ENCODE peak calls at places on chromosomes 5 and 9, in six cellular contexts. I, O, K, N, A and S are unnamed samples. For H3K4me1, the result is how much of the 10 kb centered on the place peaks cover.

GRCh38 chr9:2418619-2419018 is 203.0 kb upstream of the VLDLR start:
- DNase-seq in O (no peak), I (no peak), A (no peak), K (no peak), N (no peak), S (no peak)

GRCh38 chr5:143350790-143351603 is 52.5 kb downstream of the NR3C1 start:
- DNase-seq in N (no peak), I (no peak), O (no peak), K (no peak), A (no peak), S (no peak)

GRCh38 chr9:113573303-113573958 is 109.9 kb downstream of the RGS3 start:
- DNase-seq in K (peak), I (no peak), A (peak), N (no peak), O (peak), S (peak)

GRCh38 chr5:1101991-1102713 is 9.7 kb downstream of the SLC12A7 start:
- DNase-seq in I (no peak), K (no peak), A (peak), O (no peak), N (peak), S (peak)

GRCh38 chr9:95425910-95426551 is 90.7 kb downstream of the PTCH1 start:
- DNase-seq in K (no peak), A (no peak), O (no peak), N (peak), I (no peak), S (no peak)

GRCh38 chr5:90606539-90606938 is 47.9 kb downstream of the ADGRV1 start:
- DNase-seq in A (no peak), K (no peak), O (no peak), I (no peak), N (peak), S (no peak)

GRCh38 chr5:41790038-41790776 is 80.0 kb downstream of the OXCT1 start:
- DNase-seq in N (no peak), O (no peak), I (no peak), K (no peak), A (no peak), S (no peak)

GRCh38 chr9:16559418-16560188 is 310.9 kb downstream of the BNC2 start:
- DNase-seq in A (no peak), N (no peak), I (no peak), K (no peak), O (no peak), S (no peak)

GRCh38 chr5:37121027-37121426 is 128.1 kb downstream of the CPLANE1 start:
- DNase-seq in I (no peak), O (no peak), N (no peak), A (no peak), K (no peak), S (no peak)

GRCh38 chr9:6777218-6777902 is 19.6 kb downstream of the KDM4C start:
- DNase-seq in I (peak), A (no peak), O (no peak), K (no peak), N (peak), S (no peak)

GRCh38 chr9:14170973-14171596 is 142.9 kb downstream of the NFIB start:
- DNase-seq in O (no peak), N (no peak), A (no peak), I (no peak), K (no peak), S (no peak)

GRCh38 chr9:6667633-6668280 is 22.2 kb upstream of the GLDC start:
- DNase-seq in A (no peak), N (peak), I (no peak), K (no peak), O (no peak), S (no peak)

GRCh38 chr5:142210011-142210410 is 101.4 kb downstream of the NDFIP1 start:
- DNase-seq in I (no peak), A (no peak), O (no peak), K (no peak), N (no peak), S (no peak)

GRCh38 chr9:34376596-34377401 is at the start of gene MYORG:
- DNase-seq in O (peak), A (peak), K (peak), N (peak), I (peak), S (peak)

GRCh38 chr5:378976-379742 is 57.6 kb downstream of the AHRR start:
- DNase-seq in A (no peak), O (peak), N (no peak), K (no peak), I (peak), S (no peak)

GRCh38 chr5:20166496-20166895 is 178.5 kb upstream of the CDH18 start:
- DNase-seq in A (no peak), O (no peak), K (no peak), I (no peak), N (no peak), S (no peak)

GRCh38 chr9:18826248-18826647 is 206.8 kb downstream of the SAXO1 start:
- DNase-seq in O (no peak), N (no peak), A (no peak), I (peak), K (no peak), S (no peak)

GRCh38 chr5:169595172-169595820 is 11.7 kb downstream of the SPDL1 start:
- DNase-seq in I (no peak), O (no peak), N (no peak), A (no peak), K (no peak), S (no peak)

GRCh38 chr5:118692811-118693342 is 295.5 kb downstream of the DTWD2 start:
- DNase-seq in N (peak), O (no peak), K (no peak), A (no peak), I (peak), S (no peak)

GRCh38 chr5:59709346-59709821 is 184.1 kb downstream of the PDE4D start:
- DNase-seq in O (no peak), A (no peak), N (no peak), I (peak), K (no peak), S (no peak)

GRCh38 chr5:134555223-134555790 is 29.8 kb downstream of the JADE2 start:
- DNase-seq in N (no peak), A (no peak), K (no peak), I (no peak), O (no peak), S (no peak)

GRCh38 chr9:110282023-110282766 is 25.9 kb upstream of the TXN start:
- DNase-seq in A (no peak), K (no peak), I (no peak), O (no peak), N (no peak), S (no peak)

GRCh38 chr5:90503596-90503995 is 25.8 kb downstream of the LYSMD3 start:
- DNase-seq in N (no peak), I (no peak), K (no peak), O (no peak), A (no peak), S (no peak)

GRCh38 chr5:34045996-34046395 is 3.0 kb upstream of the C1QTNF3 start:
- DNase-seq in K (no peak), O (no peak), I (no peak), A (no peak), N (no peak), S (no peak)

GRCh38 chr5:53481354-53481886 is 991 bp downstream of the FST start:
- DNase-seq in I (no peak), N (no peak), O (no peak), K (no peak), A (no peak), S (no peak)

GRCh38 chr5:3024976-3025375 is 273.5 kb upstream of the IRX2 start:
- DNase-seq in N (no peak), A (no peak), I (no peak), O (no peak), K (no peak), S (no peak)

GRCh38 chr5:77073667-77074066 is 13.4 kb downstream of the ZBED3 start:
- DNase-seq in N (no peak), A (no peak), I (no peak), O (no peak), K (no peak), S (no peak)

GRCh38 chr9:113568481-113569321 is 105.2 kb downstream of the RGS3 start:
- DNase-seq in N (no peak), O (peak), A (no peak), K (peak), I (no peak), S (peak)

GRCh38 chr9:76605271-76605670 is 146.3 kb downstream of the GCNT1 start:
- DNase-seq in N (no peak), O (no peak), I (no peak), K (no peak), A (no peak), S (no peak)

GRCh38 chr5:67493676-67494075 is 297.1 kb upstream of the CD180 start:
- DNase-seq in A (peak), I (peak), O (peak), N (peak), K (peak), S (peak)

GRCh38 chr5:43839218-43839617 is 236.2 kb downstream of the NNT start:
- DNase-seq in I (no peak), K (no peak), A (no peak), N (no peak), O (no peak), S (no peak)

GRCh38 chr9:34514401-34514800 is 8.4 kb downstream of the ENHO start:
- DNase-seq in I (no peak), K (no peak), N (no peak), A (no peak), O (no peak), S (no peak)

GRCh38 chr5:17157916-17158529 is 59.4 kb upstream of the BASP1 start:
- DNase-seq in A (no peak), N (no peak), I (no peak), K (no peak), O (no peak), S (no peak)

DNA sequence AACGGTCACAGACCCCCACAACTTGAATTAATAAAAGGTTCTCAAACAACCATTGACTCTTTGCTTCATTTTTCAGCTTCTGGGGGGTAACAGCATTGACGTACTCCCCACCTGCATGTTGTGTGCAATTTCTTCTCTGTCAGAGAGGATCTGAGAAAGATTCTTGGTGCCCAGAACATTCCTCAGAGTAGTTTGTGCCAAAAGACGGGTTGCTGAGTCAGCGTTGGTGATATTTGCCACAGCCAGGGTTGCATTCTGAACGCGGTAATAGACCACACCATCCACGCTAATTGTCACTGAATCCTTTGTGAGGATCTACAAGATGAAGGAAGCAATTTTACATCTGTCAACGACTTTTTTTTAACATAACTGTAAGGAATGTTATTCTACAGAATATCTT is 21.0 kb downstream of the STOM start:
- DNase-seq in N (no peak), K (no peak), A (no peak), O (no peak), I (no peak), S (no peak)
- H3K4me1 ChIP-seq in N (under half), K (under half), A (half or more), O (half or more), I (under half), S (half or more)

DNA sequence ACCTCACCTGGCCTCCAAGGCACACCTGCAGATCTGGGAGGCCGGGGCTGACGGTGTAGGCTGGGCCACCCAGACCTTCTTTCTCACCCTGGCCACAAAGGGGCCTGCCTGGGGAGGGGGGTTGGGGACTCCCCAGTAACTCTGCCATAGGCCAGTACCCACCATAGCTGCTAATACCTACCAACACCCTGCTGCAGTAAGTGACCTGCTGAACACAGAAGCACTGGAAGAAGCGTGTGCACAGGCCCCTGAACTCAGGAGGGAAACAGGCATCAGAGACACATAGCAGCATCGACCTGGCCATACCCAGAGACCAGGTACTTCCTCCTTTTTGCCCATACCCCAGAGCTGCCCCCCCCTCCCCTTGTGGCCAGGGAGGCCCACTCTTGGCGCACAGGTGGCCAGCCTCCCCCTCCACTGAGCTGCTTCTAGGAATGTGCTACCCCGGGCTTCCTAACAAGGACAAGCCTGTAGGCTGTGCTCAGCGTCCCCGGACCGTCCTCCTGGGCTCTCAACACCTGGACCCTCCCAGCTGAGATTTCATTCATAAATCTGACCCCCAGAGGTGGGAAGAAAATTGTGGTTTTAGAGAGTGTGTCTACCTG is 4.9 kb downstream of the NRARP start:
- DNase-seq in N (no peak), K (no peak), I (peak), O (no peak), A (no peak), S (no peak)
- H3K27ac ChIP-seq in N (no peak), K (no peak), I (no peak), O (peak), A (peak), S (peak)

GRCh38 chr9:127130661-127131538 is 8.5 kb upstream of the ANGPTL2 start:
- DNase-seq in N (no peak), A (peak), I (no peak), K (peak), O (no peak), S (peak)
- H3K4me1 ChIP-seq in N (under half), A (half or more), I (under half), K (half or more), O (half or more), S (half or more)

DNA sequence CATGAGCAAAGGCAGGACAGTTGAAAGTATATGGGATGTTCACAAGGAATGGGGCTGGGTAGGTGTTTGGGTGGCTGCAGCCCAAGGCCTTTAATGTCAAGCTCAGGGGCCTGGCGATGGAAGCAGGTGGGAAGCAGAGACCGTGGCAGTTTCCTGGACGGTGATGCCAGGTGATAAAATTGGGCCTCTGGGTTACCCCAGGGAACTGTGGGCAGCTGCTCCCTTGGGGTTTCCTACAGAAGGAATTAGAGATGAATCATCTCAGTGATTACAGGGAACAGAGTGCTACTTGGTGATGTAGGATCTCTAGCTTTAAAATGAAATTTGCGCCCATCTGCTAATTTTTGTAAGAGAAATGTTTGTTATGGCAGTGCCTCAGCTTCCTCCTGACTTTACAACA is 39.2 kb downstream of the TSTD2 start:
- DNase-seq in N (no peak), I (no peak), O (no peak), A (no peak), K (no peak), S (no peak)
- H3K27ac ChIP-seq in N (peak), I (no peak), O (peak), A (peak), K (peak), S (peak)

GRCh38 chr5:113150221-113150620 is 173.6 kb downstream of the DCP2 start:
- DNase-seq in O (no peak), A (no peak), K (no peak), N (no peak), I (no peak), S (no peak)

GRCh38 chr5:113151641-113152040 is 175.0 kb downstream of the DCP2 start:
- DNase-seq in I (no peak), O (no peak), A (no peak), K (no peak), N (no peak), S (no peak)

GRCh38 chr5:113147088-113147487 is 170.5 kb downstream of the DCP2 start:
- DNase-seq in O (no peak), A (no peak), K (no peak), I (no peak), N (no peak), S (no peak)

GRCh38 chr5:113150821-113151220 is 174.2 kb downstream of the DCP2 start:
- DNase-seq in N (no peak), O (no peak), A (no peak), I (no peak), K (no peak), S (no peak)

GRCh38 chr5:113147537-113147936 is 170.9 kb downstream of the DCP2 start:
- DNase-seq in A (no peak), O (no peak), N (no peak), I (no peak), K (no peak), S (no peak)
- H3K4me1 ChIP-seq in A (under half), O (under half), N (under half), I (under half), K (under half), S (under half)

DNA sequence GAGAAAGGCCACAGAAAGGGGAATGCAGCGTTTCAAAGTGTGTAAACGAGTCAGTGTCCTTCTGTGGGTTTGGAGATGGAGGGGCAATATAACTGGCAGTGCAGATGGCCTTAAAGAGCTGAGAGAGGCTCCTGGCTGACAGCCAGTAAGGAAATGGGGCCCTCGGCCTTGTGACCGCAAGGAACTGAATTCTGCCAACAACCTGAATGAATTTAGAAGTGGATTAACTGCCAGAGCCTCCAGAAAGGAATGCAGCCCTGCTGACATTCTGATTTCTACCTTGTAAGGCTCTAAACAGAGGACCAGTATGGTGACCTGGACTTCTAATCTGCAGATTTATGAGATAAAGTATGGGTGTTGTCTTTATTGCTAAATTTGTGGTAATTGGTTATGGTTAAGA is 17.5 kb upstream of the NREP start:
- DNase-seq in I (peak), K (peak), N (peak), O (no peak), A (peak), S (no peak)
- H3K27ac ChIP-seq in I (no peak), K (peak), N (peak), O (no peak), A (no peak), S (no peak)

GRCh38 chr5:150446583-150446982 is 3.0 kb downstream of the RPS14 start:
- DNase-seq in O (no peak), K (no peak), A (no peak), I (no peak), N (no peak), S (no peak)
- H3K4me1 ChIP-seq in O (under half), K (under half), A (under half), I (under half), N (under half), S (under half)

GRCh38 chr5:125229556-125229955 is 483.1 kb upstream of the ZNF608 start:
- DNase-seq in K (no peak), I (no peak), A (no peak), O (no peak), N (no peak), S (no peak)

GRCh38 chr5:125226825-125227224 is 480.4 kb upstream of the ZNF608 start:
- DNase-seq in K (no peak), N (no peak), O (peak), A (no peak), I (no peak), S (no peak)

GRCh38 chr5:125228358-125228757 is 481.9 kb upstream of the ZNF608 start:
- DNase-seq in A (no peak), N (no peak), K (no peak), I (no peak), O (no peak), S (no peak)

GRCh38 chr5:125225424-125225823 is 479.0 kb upstream of the ZNF608 start:
- DNase-seq in O (no peak), N (no peak), A (no peak), I (no peak), K (no peak), S (no peak)

GRCh38 chr5:125227333-125228075 is 481.1 kb upstream of the ZNF608 start:
- DNase-seq in K (no peak), A (no peak), O (no peak), I (peak), N (peak), S (no peak)
- H3K27ac ChIP-seq in K (no peak), A (no peak), O (no peak), I (no peak), N (no peak), S (no peak)